ENCODE peak calls at places on chromosomes 3 and 15, in five cellular contexts. R, Z, F, T and A are unnamed samples.

GRCh38 chr15:65333863-65334262 is 29.4 kb downstream of the RNU5B-1 start:
- DNase-seq in T (no peak), R (no peak), Z (no peak), F (no peak), A (no peak)

GRCh38 chr3:108029466-108029865 is 61.4 kb downstream of the CD47 start:
- DNase-seq in F (no peak), T (no peak), R (no peak), Z (no peak), A (no peak)

GRCh38 chr15:66775127-66776105 is 73.4 kb downstream of the SMAD6 start:
- DNase-seq in Z (no peak), T (no peak), F (no peak), R (no peak), A (no peak)

GRCh38 chr3:43185656-43186375 is 79.9 kb upstream of the POMGNT2 start:
- DNase-seq in R (no peak), Z (peak; percentile 86), T (no peak), F (peak; percentile 87), A (no peak)

GRCh38 chr3:143120716-143121239 is 1.2 kb downstream of the CHST2 start:
- DNase-seq in F (peak; percentile 61), Z (peak; percentile 26), R (peak; percentile 45), T (peak; percentile 66), A (peak; percentile 32)

GRCh38 chr3:52777959-52778805 is 783 bp downstream of the ITIH1 start:
- DNase-seq in Z (no peak), T (peak; percentile 41), F (no peak), R (no peak), A (no peak)

GRCh38 chr15:56524915-56525314 is 60.0 kb upstream of the MNS1 start:
- DNase-seq in F (peak; percentile 24), R (no peak), Z (peak; percentile 58), T (no peak), A (no peak)

GRCh38 chr15:40340038-40340739 is 550 bp downstream of the CCDC9B start:
- DNase-seq in T (peak; percentile 56), R (no peak), F (peak; percentile 77), Z (peak; percentile 73), A (no peak)

GRCh38 chr15:77851696-77852095 is 219.0 kb upstream of the LINGO1 start:
- DNase-seq in T (no peak), F (no peak), R (peak; percentile 19), Z (no peak), A (no peak)

GRCh38 chr15:40096094-40096876 is 12.4 kb downstream of the BMF start:
- DNase-seq in T (no peak), F (peak; percentile 33), R (no peak), Z (no peak), A (no peak)

GRCh38 chr3:15319575-15319974 is 12.8 kb downstream of the SH3BP5 start:
- DNase-seq in F (no peak), T (no peak), Z (peak; percentile 46), R (no peak), A (no peak)

GRCh38 chr3:53062905-53063304 is 17.0 kb upstream of the SFMBT1 start:
- DNase-seq in T (no peak), R (no peak), F (no peak), Z (no peak), A (no peak)

GRCh38 chr3:56926513-56927282 is 124.9 kb upstream of the ARHGEF3 start:
- DNase-seq in R (no peak), T (no peak), F (peak; percentile 88), Z (peak; percentile 31), A (no peak)

GRCh38 chr3:41682996-41683395 is 278.9 kb downstream of the ULK4 start:
- DNase-seq in R (no peak), Z (peak; percentile 90), F (peak; percentile 47), T (no peak), A (no peak)

GRCh38 chr3:126307591-126308393 is 49.4 kb downstream of the KLF15 start:
- DNase-seq in F (no peak), R (no peak), T (no peak), Z (no peak), A (no peak)

GRCh38 chr3:178270838-178271237 is 265.4 kb upstream of the KCNMB2 start:
- DNase-seq in F (no peak), Z (peak; percentile 25), R (no peak), T (no peak), A (no peak)

GRCh38 chr15:51298656-51299055 is 39.7 kb downstream of the CYP19A1 start:
- DNase-seq in F (no peak), R (no peak), T (no peak), Z (no peak), A (no peak)

GRCh38 chr3:31456373-31456772 is 76.4 kb upstream of the STT3B start:
- DNase-seq in F (no peak), T (no peak), Z (no peak), R (no peak), A (no peak)

GRCh38 chr15:51935466-51936118 is 36.0 kb downstream of the LEO1 start:
- DNase-seq in T (no peak), R (no peak), F (no peak), Z (peak; percentile 4), A (no peak)

GRCh38 chr15:91890614-91891013 is 37.1 kb downstream of the SLCO3A1 start:
- DNase-seq in T (peak; percentile 13), R (no peak), Z (peak; percentile 54), F (no peak), A (no peak)

GRCh38 chr3:14525685-14526631 is 14.2 kb downstream of the GRIP2 start:
- DNase-seq in F (peak; percentile 88), Z (peak; percentile 53), T (no peak), R (no peak), A (no peak)

GRCh38 chr15:48177383-48177874 is 666 bp downstream of the MYEF2 start:
- DNase-seq in F (peak; percentile 75), R (no peak), T (no peak), Z (peak; percentile 62), A (no peak)

GRCh38 chr15:65054333-65055200 is 9.4 kb downstream of the SLC51B start:
- DNase-seq in Z (peak; percentile 68), T (peak; percentile 88), F (peak; percentile 73), R (peak; percentile 79), A (peak; percentile 63)

GRCh38 chr3:194497799-194498575 is 11.2 kb upstream of the ATP13A3 start:
- DNase-seq in T (no peak), R (peak; percentile 46), Z (no peak), F (no peak), A (no peak)

GRCh38 chr3:118412503-118412902 is 622.1 kb downstream of the IGSF11 start:
- DNase-seq in T (no peak), F (no peak), R (no peak), Z (no peak), A (no peak)

GRCh38 chr15:67076147-67076843 is 10.9 kb downstream of the SMAD3 start:
- DNase-seq in Z (peak; percentile 93), T (no peak), F (peak; percentile 90), R (no peak), A (no peak)

GRCh38 chr15:77607111-77607893 is 25.4 kb downstream of the LINGO1 start:
- DNase-seq in F (peak; percentile 64), T (no peak), R (no peak), Z (peak; percentile 39), A (no peak)

GRCh38 chr15:74376825-74377581 is 9.6 kb upstream of the CYP11A1 start:
- DNase-seq in T (no peak), F (no peak), Z (no peak), R (no peak), A (no peak)

GRCh38 chr3:184857099-184857498 is 45.1 kb downstream of the VPS8 start:
- DNase-seq in F (no peak), R (no peak), T (no peak), Z (no peak), A (no peak)

GRCh38 chr15:77402740-77403379 is 17.0 kb downstream of the PEAK1 start:
- DNase-seq in R (no peak), T (no peak), F (peak; percentile 66), Z (peak; percentile 90), A (no peak)

GRCh38 chr3:53581671-53582070 is 87.3 kb downstream of the CACNA1D start:
- DNase-seq in T (no peak), R (no peak), F (no peak), Z (peak; percentile 1), A (no peak)

GRCh38 chr3:179292440-179292839 is 30.4 kb upstream of the ZNF639 start:
- DNase-seq in Z (peak; percentile 17), T (no peak), R (no peak), F (peak; percentile 60), A (no peak)

GRCh38 chr15:95884276-95884675 is 446.2 kb upstream of the NR2F2 start:
- DNase-seq in R (no peak), T (no peak), F (peak; percentile 70), Z (no peak), A (peak; percentile 23)

GRCh38 chr3:16411450-16411849 is 102.0 kb downstream of the RFTN1 start:
- DNase-seq in R (no peak), F (no peak), T (no peak), Z (no peak), A (no peak)
- H3K4me1 ChIP-seq in R (no peaks in the 10 kb centered on the region), F (peaks cover 22% of the 10 kb centered on the region), T (no peaks in the 10 kb centered on the region), Z (peaks cover 13% of the 10 kb centered on the region), A (no peaks in the 10 kb centered on the region)

DNA sequence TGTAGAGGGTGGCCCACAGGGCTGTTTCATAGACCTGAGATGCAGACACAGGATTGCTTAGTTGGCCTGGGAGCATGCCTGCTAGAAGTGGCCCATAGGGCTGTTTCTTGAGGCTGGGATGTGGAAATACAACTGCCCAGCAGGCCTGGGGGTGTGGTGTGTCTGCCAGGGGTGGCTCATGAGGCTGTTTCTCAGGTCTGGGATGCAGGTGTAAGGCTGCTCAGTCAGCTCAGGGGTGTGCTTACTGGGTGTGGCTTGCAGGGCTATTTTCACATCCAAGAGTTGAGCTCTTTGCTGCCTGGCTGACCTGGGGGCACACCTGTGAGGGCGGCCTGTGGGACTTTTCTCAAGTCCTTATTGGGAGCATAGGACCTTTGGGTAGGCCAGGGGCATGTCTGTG is 131.3 kb downstream of the DOCK3 start:
- DNase-seq in T (no peak), R (no peak), Z (no peak), F (no peak), A (no peak)
- H3K14ac ChIP-seq in T (no peak overlapping the region), R (no peak overlapping the region), Z (no peak overlapping the region), F (no peak overlapping the region), A (no peak overlapping the region)

GRCh38 chr15:98800437-98801233 is 152.3 kb downstream of the IGF1R start:
- DNase-seq in R (peak; percentile 83), Z (peak; percentile 86), T (no peak), F (peak; percentile 89), A (peak; percentile 59)
- H2BK15ac ChIP-seq in R (no peak overlapping the region), Z (no peak overlapping the region), T (peak overlapping the region; percentile 36), F (no peak overlapping the region), A (no peak overlapping the region)

GRCh38 chr3:18735013-18735412 is 309.9 kb upstream of the SATB1 start:
- DNase-seq in Z (no peak), T (no peak), F (no peak), R (no peak), A (no peak)

GRCh38 chr3:18729671-18730070 is 304.5 kb upstream of the SATB1 start:
- DNase-seq in T (no peak), Z (no peak), R (no peak), F (no peak), A (no peak)

GRCh38 chr3:18732474-18732873 is 307.3 kb upstream of the SATB1 start:
- DNase-seq in F (no peak), Z (no peak), R (no peak), T (no peak), A (no peak)

GRCh38 chr3:18734309-18734708 is 309.2 kb upstream of the SATB1 start:
- DNase-seq in R (no peak), Z (no peak), F (no peak), T (no peak), A (no peak)

GRCh38 chr3:18730491-18730890 is 305.4 kb upstream of the SATB1 start:
- DNase-seq in Z (no peak), T (no peak), F (no peak), R (no peak), A (peak; percentile 45)
- H3K4me1 ChIP-seq in Z (no peaks in the 10 kb centered on the region), T (no peaks in the 10 kb centered on the region), F (no peaks in the 10 kb centered on the region), R (no peaks in the 10 kb centered on the region), A (no peaks in the 10 kb centered on the region)

GRCh38 chr3:37491343-37491742 is 317.0 kb upstream of the LRRFIP2 start:
- DNase-seq in F (no peak), R (peak; percentile 38), T (no peak), Z (no peak), A (no peak)
- H3K14ac ChIP-seq in F (peak overlapping the region; percentile 39), R (peak overlapping the region; percentile 49), T (no peak overlapping the region), Z (no peak overlapping the region), A (no peak overlapping the region)